ENCODE peak calls at places on chromosomes 7 and 10, in five cellular contexts. V, G, B, I and J are unnamed samples.
A peak's percentile ranks its signal among the peaks of the same experiment; 100 is the strongest.

GRCh38 chr10:117541405-117541908 is 1.1 kb upstream of the EMX2 start:
- DNase-seq in V (no peak), G (no peak), B (no peak), I (no peak), J (peak; percentile 84)

GRCh38 chr7:102169651-102170416 is 116.8 kb upstream of the SH2B2 start:
- DNase-seq in V (no peak), G (no peak), B (no peak), I (no peak), J (no peak)

GRCh38 chr10:13717571-13717935 is 130.8 kb downstream of the PRPF18 start:
- DNase-seq in V (no peak), G (no peak), B (no peak), I (no peak), J (no peak)

GRCh38 chr10:101140084-101140949 is 9.2 kb downstream of the TLX1 start:
- DNase-seq in V (no peak), G (no peak), B (no peak), I (no peak), J (no peak)

GRCh38 chr7:134368851-134369533 is 52.3 kb upstream of the SLC35B4 start:
- DNase-seq in V (no peak), G (no peak), B (no peak), I (no peak), J (no peak)

GRCh38 chr7:150586068-150586777 is 19.0 kb downstream of the GIMAP4 start:
- DNase-seq in V (no peak), G (peak; percentile 75), B (no peak), I (no peak), J (no peak)

GRCh38 chr7:23544913-23545354 is 13.2 kb upstream of the TRA2A start:
- DNase-seq in V (no peak), G (peak; percentile 78), B (no peak), I (no peak), J (no peak)

GRCh38 chr7:32088336-32088975 is 18.2 kb upstream of the PDE1C start:
- DNase-seq in V (no peak), G (no peak), B (no peak), I (no peak), J (no peak)

GRCh38 chr7:152025937-152026890 is 740 bp downstream of the GALNT11 start:
- DNase-seq in V (no peak), G (no peak), B (peak; percentile 83), I (no peak), J (no peak)

GRCh38 chr7:45268013-45268412 is 110.4 kb downstream of the RAMP3 start:
- DNase-seq in V (no peak), G (no peak), B (no peak), I (no peak), J (no peak)

GRCh38 chr7:55128693-55129394 is 110.0 kb downstream of the EGFR start:
- DNase-seq in V (no peak), G (no peak), B (no peak), I (no peak), J (no peak)

GRCh38 chr7:20929199-20929598 is 142.5 kb upstream of the SP8 start:
- DNase-seq in V (no peak), G (no peak), B (no peak), I (no peak), J (no peak)

GRCh38 chr7:124462249-124462648 is 303.3 kb downstream of the GPR37 start:
- DNase-seq in V (no peak), G (no peak), B (no peak), I (peak; percentile 41), J (no peak)

GRCh38 chr10:99276848-99277486 is 41.3 kb upstream of the HPSE2 start:
- DNase-seq in V (no peak), G (peak; percentile 79), B (no peak), I (no peak), J (no peak)

GRCh38 chr10:3950676-3951275 is 165.8 kb upstream of the KLF6 start:
- DNase-seq in V (no peak), G (no peak), B (peak; percentile 75), I (no peak), J (no peak)

GRCh38 chr10:50506861-50507573 is 116.7 kb downstream of the SGMS1 start:
- DNase-seq in V (no peak), G (no peak), B (no peak), I (no peak), J (no peak)

GRCh38 chr10:60848126-60848525 is 69.8 kb downstream of the CDK1 start:
- DNase-seq in V (no peak), G (no peak), B (no peak), I (peak; percentile 41), J (no peak)

GRCh38 chr7:1893451-1893850 is 223.4 kb downstream of the ELFN1 start:
- DNase-seq in V (no peak), G (no peak), B (no peak), I (no peak), J (no peak)

GRCh38 chr10:104139221-104139620 is 17.2 kb downstream of the SFR1 start:
- DNase-seq in V (no peak), G (peak; percentile 57), B (no peak), I (no peak), J (no peak)

GRCh38 chr7:29285451-29285807 is 90.9 kb downstream of the CHN2 start:
- DNase-seq in V (no peak), G (peak; percentile 82), B (no peak), I (peak; percentile 28), J (no peak)

GRCh38 chr7:37310322-37311080 is 138.2 kb downstream of the ELMO1 start:
- DNase-seq in V (no peak), G (no peak), B (no peak), I (no peak), J (no peak)

GRCh38 chr7:102220929-102221850 is 65.5 kb upstream of the SH2B2 start:
- DNase-seq in V (no peak), G (no peak), B (no peak), I (no peak), J (no peak)

GRCh38 chr7:26166681-26167266 is 14.8 kb downstream of the NFE2L3 start:
- DNase-seq in V (no peak), G (no peak), B (no peak), I (no peak), J (no peak)

GRCh38 chr10:78844956-78845355 is 223.8 kb upstream of the ZMIZ1 start:
- DNase-seq in V (no peak), G (no peak), B (no peak), I (no peak), J (no peak)

GRCh38 chr7:52504546-52504945 is 530.9 kb upstream of the POM121L12 start:
- DNase-seq in V (no peak), G (no peak), B (no peak), I (no peak), J (no peak)

GRCh38 chr7:74365320-74366022 is 76.3 kb downstream of the CLIP2 start:
- DNase-seq in V (no peak), G (peak; percentile 90), B (no peak), I (no peak), J (peak; percentile 80)

GRCh38 chr7:148135106-148135505 is 455.5 kb upstream of the C7orf33 start:
- DNase-seq in V (no peak), G (no peak), B (no peak), I (no peak), J (no peak)

GRCh38 chr7:40922316-40922670 is 780.6 kb downstream of the INHBA start:
- DNase-seq in V (no peak), G (no peak), B (no peak), I (peak; percentile 74), J (no peak)

GRCh38 chr7:128932862-128933821 is 4.6 kb upstream of the IRF5 start:
- DNase-seq in V (no peak), G (no peak), B (no peak), I (no peak), J (peak; percentile 60)